ENCODE peak calls at places on chromosomes 13 and 19, in ten cellular contexts. One of them, this sample, is unnamed.

GRCh38 chr13:50126378-50127016 is 111.3 kb downstream of the KCNRG start:
- DNase-seq in heart left ventricle: peak
- DNase-seq in cardiac muscle cell: peak
- DNase-seq in activated gamma-delta T cell treated with Interleukin-2 at 50 U/mL for 16 hours: no peak
- DNase-seq in amniotic stem cell: no peak
- DNase-seq in NCI-H1092: no peak
- DNase-seq in occipital lobe: no peak
- DNase-seq in EH: peak
- DNase-seq in CD4-positive, alpha-beta T cell: no peak
- DNase-seq in stimulated activated CD4-positive, alpha-beta T cell treated with anti-CD3 and anti-CD28 coated beads, Interleukin-2, amount 100 ng/mL, for 24 hours: no peak
- DNase-seq in this sample: no peak

GRCh38 chr13:33978653-33979052 is 160.7 kb downstream of the RFC3 start:
- DNase-seq in heart left ventricle: no peak
- DNase-seq in cardiac muscle cell: no peak
- DNase-seq in activated gamma-delta T cell treated with Interleukin-2 at 50 U/mL for 16 hours: no peak
- DNase-seq in amniotic stem cell: no peak
- DNase-seq in NCI-H1092: no peak
- DNase-seq in occipital lobe: no peak
- DNase-seq in EH: no peak
- DNase-seq in CD4-positive, alpha-beta T cell: no peak
- DNase-seq in stimulated activated CD4-positive, alpha-beta T cell treated with anti-CD3 and anti-CD28 coated beads, Interleukin-2, amount 100 ng/mL, for 24 hours: no peak
- DNase-seq in this sample: no peak

GRCh38 chr19:45156751-45157150 is 4.0 kb downstream of the NKPD1 start:
- DNase-seq in heart left ventricle: no peak
- DNase-seq in cardiac muscle cell: no peak
- DNase-seq in activated gamma-delta T cell treated with Interleukin-2 at 50 U/mL for 16 hours: no peak
- DNase-seq in amniotic stem cell: no peak
- DNase-seq in NCI-H1092: no peak
- DNase-seq in occipital lobe: no peak
- DNase-seq in EH: no peak
- DNase-seq in CD4-positive, alpha-beta T cell: no peak
- DNase-seq in stimulated activated CD4-positive, alpha-beta T cell treated with anti-CD3 and anti-CD28 coated beads, Interleukin-2, amount 100 ng/mL, for 24 hours: no peak
- DNase-seq in this sample: no peak

GRCh38 chr19:11587302-11587972 is 9.8 kb upstream of the ZNF627 start:
- DNase-seq in heart left ventricle: peak
- DNase-seq in cardiac muscle cell: peak
- DNase-seq in activated gamma-delta T cell treated with Interleukin-2 at 50 U/mL for 16 hours: peak
- DNase-seq in amniotic stem cell: peak
- DNase-seq in NCI-H1092: peak
- DNase-seq in occipital lobe: peak
- DNase-seq in EH: peak
- DNase-seq in CD4-positive, alpha-beta T cell: peak
- DNase-seq in stimulated activated CD4-positive, alpha-beta T cell treated with anti-CD3 and anti-CD28 coated beads, Interleukin-2, amount 100 ng/mL, for 24 hours: peak
- DNase-seq in this sample: peak

GRCh38 chr13:57036290-57036689 is 104.4 kb upstream of the PRR20A start:
- DNase-seq in heart left ventricle: no peak
- DNase-seq in cardiac muscle cell: no peak
- DNase-seq in activated gamma-delta T cell treated with Interleukin-2 at 50 U/mL for 16 hours: no peak
- DNase-seq in amniotic stem cell: no peak
- DNase-seq in NCI-H1092: no peak
- DNase-seq in occipital lobe: no peak
- DNase-seq in EH: no peak
- DNase-seq in CD4-positive, alpha-beta T cell: no peak
- DNase-seq in stimulated activated CD4-positive, alpha-beta T cell treated with anti-CD3 and anti-CD28 coated beads, Interleukin-2, amount 100 ng/mL, for 24 hours: no peak
- DNase-seq in this sample: no peak

GRCh38 chr19:41263042-41263849 is 926 bp upstream of the HNRNPUL1 start:
- DNase-seq in heart left ventricle: peak
- DNase-seq in cardiac muscle cell: peak
- DNase-seq in activated gamma-delta T cell treated with Interleukin-2 at 50 U/mL for 16 hours: peak
- DNase-seq in amniotic stem cell: peak
- DNase-seq in NCI-H1092: no peak
- DNase-seq in occipital lobe: peak
- DNase-seq in EH: peak
- DNase-seq in CD4-positive, alpha-beta T cell: peak
- DNase-seq in stimulated activated CD4-positive, alpha-beta T cell treated with anti-CD3 and anti-CD28 coated beads, Interleukin-2, amount 100 ng/mL, for 24 hours: peak
- DNase-seq in this sample: peak

GRCh38 chr13:41848435-41849255 is 112.3 kb downstream of the VWA8 start:
- DNase-seq in heart left ventricle: no peak
- DNase-seq in cardiac muscle cell: peak
- DNase-seq in activated gamma-delta T cell treated with Interleukin-2 at 50 U/mL for 16 hours: no peak
- DNase-seq in amniotic stem cell: no peak
- DNase-seq in NCI-H1092: no peak
- DNase-seq in occipital lobe: no peak
- DNase-seq in EH: peak
- DNase-seq in CD4-positive, alpha-beta T cell: no peak
- DNase-seq in stimulated activated CD4-positive, alpha-beta T cell treated with anti-CD3 and anti-CD28 coated beads, Interleukin-2, amount 100 ng/mL, for 24 hours: no peak
- DNase-seq in this sample: no peak

GRCh38 chr13:110885966-110886365 is 28.9 kb downstream of the ANKRD10 start:
- DNase-seq in heart left ventricle: no peak
- DNase-seq in cardiac muscle cell: no peak
- DNase-seq in activated gamma-delta T cell treated with Interleukin-2 at 50 U/mL for 16 hours: no peak
- DNase-seq in amniotic stem cell: no peak
- DNase-seq in NCI-H1092: no peak
- DNase-seq in occipital lobe: no peak
- DNase-seq in EH: no peak
- DNase-seq in CD4-positive, alpha-beta T cell: no peak
- DNase-seq in stimulated activated CD4-positive, alpha-beta T cell treated with anti-CD3 and anti-CD28 coated beads, Interleukin-2, amount 100 ng/mL, for 24 hours: no peak
- DNase-seq in this sample: peak

GRCh38 chr13:41751277-41751676 is 209.6 kb downstream of the VWA8 start:
- DNase-seq in heart left ventricle: peak
- DNase-seq in cardiac muscle cell: peak
- DNase-seq in activated gamma-delta T cell treated with Interleukin-2 at 50 U/mL for 16 hours: no peak
- DNase-seq in amniotic stem cell: peak
- DNase-seq in NCI-H1092: no peak
- DNase-seq in occipital lobe: no peak
- DNase-seq in EH: peak
- DNase-seq in CD4-positive, alpha-beta T cell: no peak
- DNase-seq in stimulated activated CD4-positive, alpha-beta T cell treated with anti-CD3 and anti-CD28 coated beads, Interleukin-2, amount 100 ng/mL, for 24 hours: no peak
- DNase-seq in this sample: no peak

GRCh38 chr13:71046360-71047079 is 820.5 kb downstream of the DACH1 start:
- DNase-seq in heart left ventricle: no peak
- DNase-seq in cardiac muscle cell: no peak
- DNase-seq in activated gamma-delta T cell treated with Interleukin-2 at 50 U/mL for 16 hours: no peak
- DNase-seq in amniotic stem cell: no peak
- DNase-seq in NCI-H1092: no peak
- DNase-seq in occipital lobe: no peak
- DNase-seq in EH: no peak
- DNase-seq in CD4-positive, alpha-beta T cell: no peak
- DNase-seq in stimulated activated CD4-positive, alpha-beta T cell treated with anti-CD3 and anti-CD28 coated beads, Interleukin-2, amount 100 ng/mL, for 24 hours: no peak
- DNase-seq in this sample: no peak

GRCh38 chr19:33812388-33813330 is 16.0 kb downstream of the KCTD15 start:
- DNase-seq in heart left ventricle: no peak
- DNase-seq in cardiac muscle cell: no peak
- DNase-seq in activated gamma-delta T cell treated with Interleukin-2 at 50 U/mL for 16 hours: no peak
- DNase-seq in amniotic stem cell: no peak
- DNase-seq in NCI-H1092: no peak
- DNase-seq in occipital lobe: no peak
- DNase-seq in EH: no peak
- DNase-seq in CD4-positive, alpha-beta T cell: no peak
- DNase-seq in stimulated activated CD4-positive, alpha-beta T cell treated with anti-CD3 and anti-CD28 coated beads, Interleukin-2, amount 100 ng/mL, for 24 hours: no peak
- DNase-seq in this sample: no peak

GRCh38 chr13:109787135-109787954 is 962 bp upstream of the IRS2 start:
- DNase-seq in heart left ventricle: peak
- DNase-seq in cardiac muscle cell: peak
- DNase-seq in activated gamma-delta T cell treated with Interleukin-2 at 50 U/mL for 16 hours: peak
- DNase-seq in amniotic stem cell: peak
- DNase-seq in NCI-H1092: peak
- DNase-seq in occipital lobe: peak
- DNase-seq in EH: peak
- DNase-seq in CD4-positive, alpha-beta T cell: no peak
- DNase-seq in stimulated activated CD4-positive, alpha-beta T cell treated with anti-CD3 and anti-CD28 coated beads, Interleukin-2, amount 100 ng/mL, for 24 hours: peak
- DNase-seq in this sample: peak

GRCh38 chr13:34931572-34931971 is 10.5 kb upstream of the NBEA start:
- DNase-seq in heart left ventricle: no peak
- DNase-seq in cardiac muscle cell: peak
- DNase-seq in activated gamma-delta T cell treated with Interleukin-2 at 50 U/mL for 16 hours: no peak
- DNase-seq in amniotic stem cell: no peak
- DNase-seq in NCI-H1092: no peak
- DNase-seq in occipital lobe: no peak
- DNase-seq in EH: peak
- DNase-seq in CD4-positive, alpha-beta T cell: no peak
- DNase-seq in stimulated activated CD4-positive, alpha-beta T cell treated with anti-CD3 and anti-CD28 coated beads, Interleukin-2, amount 100 ng/mL, for 24 hours: no peak
- DNase-seq in this sample: no peak

GRCh38 chr13:34277971-34278370 is 460.0 kb downstream of the RFC3 start:
- DNase-seq in heart left ventricle: no peak
- DNase-seq in cardiac muscle cell: no peak
- DNase-seq in activated gamma-delta T cell treated with Interleukin-2 at 50 U/mL for 16 hours: no peak
- DNase-seq in amniotic stem cell: no peak
- DNase-seq in NCI-H1092: no peak
- DNase-seq in occipital lobe: no peak
- DNase-seq in EH: no peak
- DNase-seq in CD4-positive, alpha-beta T cell: no peak
- DNase-seq in stimulated activated CD4-positive, alpha-beta T cell treated with anti-CD3 and anti-CD28 coated beads, Interleukin-2, amount 100 ng/mL, for 24 hours: no peak
- DNase-seq in this sample: no peak

GRCh38 chr19:57664269-57665127 is 4.2 kb upstream of the ZSCAN4 start:
- DNase-seq in heart left ventricle: peak
- DNase-seq in cardiac muscle cell: peak
- DNase-seq in activated gamma-delta T cell treated with Interleukin-2 at 50 U/mL for 16 hours: no peak
- DNase-seq in amniotic stem cell: no peak
- DNase-seq in NCI-H1092: peak
- DNase-seq in occipital lobe: peak
- DNase-seq in EH: peak
- DNase-seq in CD4-positive, alpha-beta T cell: no peak
- DNase-seq in stimulated activated CD4-positive, alpha-beta T cell treated with anti-CD3 and anti-CD28 coated beads, Interleukin-2, amount 100 ng/mL, for 24 hours: peak
- DNase-seq in this sample: peak

GRCh38 chr19:39193785-39194184 is 3.0 kb upstream of the NCCRP1 start:
- DNase-seq in heart left ventricle: no peak
- DNase-seq in cardiac muscle cell: peak
- DNase-seq in activated gamma-delta T cell treated with Interleukin-2 at 50 U/mL for 16 hours: no peak
- DNase-seq in amniotic stem cell: no peak
- DNase-seq in NCI-H1092: no peak
- DNase-seq in occipital lobe: no peak
- DNase-seq in EH: no peak
- DNase-seq in CD4-positive, alpha-beta T cell: no peak
- DNase-seq in stimulated activated CD4-positive, alpha-beta T cell treated with anti-CD3 and anti-CD28 coated beads, Interleukin-2, amount 100 ng/mL, for 24 hours: no peak
- DNase-seq in this sample: no peak

GRCh38 chr19:56105090-56105701 is 15.9 kb downstream of the ZNF787 start:
- DNase-seq in heart left ventricle: peak
- DNase-seq in cardiac muscle cell: peak
- DNase-seq in activated gamma-delta T cell treated with Interleukin-2 at 50 U/mL for 16 hours: peak
- DNase-seq in amniotic stem cell: no peak
- DNase-seq in NCI-H1092: peak
- DNase-seq in occipital lobe: peak
- DNase-seq in EH: no peak
- DNase-seq in CD4-positive, alpha-beta T cell: peak
- DNase-seq in stimulated activated CD4-positive, alpha-beta T cell treated with anti-CD3 and anti-CD28 coated beads, Interleukin-2, amount 100 ng/mL, for 24 hours: peak
- DNase-seq in this sample: no peak

GRCh38 chr13:110407531-110407930 is 100.4 kb downstream of the COL4A2 start:
- DNase-seq in heart left ventricle: no peak
- DNase-seq in cardiac muscle cell: no peak
- DNase-seq in activated gamma-delta T cell treated with Interleukin-2 at 50 U/mL for 16 hours: no peak
- DNase-seq in amniotic stem cell: no peak
- DNase-seq in NCI-H1092: no peak
- DNase-seq in occipital lobe: no peak
- DNase-seq in EH: no peak
- DNase-seq in CD4-positive, alpha-beta T cell: no peak
- DNase-seq in stimulated activated CD4-positive, alpha-beta T cell treated with anti-CD3 and anti-CD28 coated beads, Interleukin-2, amount 100 ng/mL, for 24 hours: no peak
- DNase-seq in this sample: peak

GRCh38 chr13:91946498-91947070 is 548.2 kb downstream of the GPC5 start:
- DNase-seq in heart left ventricle: no peak
- DNase-seq in cardiac muscle cell: peak
- DNase-seq in activated gamma-delta T cell treated with Interleukin-2 at 50 U/mL for 16 hours: no peak
- DNase-seq in amniotic stem cell: no peak
- DNase-seq in NCI-H1092: peak
- DNase-seq in occipital lobe: no peak
- DNase-seq in EH: no peak
- DNase-seq in CD4-positive, alpha-beta T cell: no peak
- DNase-seq in stimulated activated CD4-positive, alpha-beta T cell treated with anti-CD3 and anti-CD28 coated beads, Interleukin-2, amount 100 ng/mL, for 24 hours: no peak
- DNase-seq in this sample: no peak

GRCh38 chr13:25902946-25903345 is 148.9 kb downstream of the SHISA2 start:
- DNase-seq in heart left ventricle: no peak
- DNase-seq in cardiac muscle cell: no peak
- DNase-seq in activated gamma-delta T cell treated with Interleukin-2 at 50 U/mL for 16 hours: no peak
- DNase-seq in amniotic stem cell: no peak
- DNase-seq in NCI-H1092: no peak
- DNase-seq in occipital lobe: no peak
- DNase-seq in EH: no peak
- DNase-seq in CD4-positive, alpha-beta T cell: no peak
- DNase-seq in stimulated activated CD4-positive, alpha-beta T cell treated with anti-CD3 and anti-CD28 coated beads, Interleukin-2, amount 100 ng/mL, for 24 hours: no peak
- DNase-seq in this sample: no peak

GRCh38 chr13:106989866-106990265 is 421.9 kb upstream of the ARGLU1 start:
- DNase-seq in heart left ventricle: no peak
- DNase-seq in cardiac muscle cell: no peak
- DNase-seq in activated gamma-delta T cell treated with Interleukin-2 at 50 U/mL for 16 hours: no peak
- DNase-seq in amniotic stem cell: no peak
- DNase-seq in NCI-H1092: no peak
- DNase-seq in occipital lobe: no peak
- DNase-seq in EH: peak
- DNase-seq in CD4-positive, alpha-beta T cell: no peak
- DNase-seq in stimulated activated CD4-positive, alpha-beta T cell treated with anti-CD3 and anti-CD28 coated beads, Interleukin-2, amount 100 ng/mL, for 24 hours: no peak
- DNase-seq in this sample: no peak

GRCh38 chr13:20142019-20142926 is 18.6 kb downstream of the GJA3 start:
- DNase-seq in heart left ventricle: no peak
- DNase-seq in cardiac muscle cell: no peak
- DNase-seq in activated gamma-delta T cell treated with Interleukin-2 at 50 U/mL for 16 hours: no peak
- DNase-seq in amniotic stem cell: no peak
- DNase-seq in NCI-H1092: no peak
- DNase-seq in occipital lobe: no peak
- DNase-seq in EH: no peak
- DNase-seq in CD4-positive, alpha-beta T cell: no peak
- DNase-seq in stimulated activated CD4-positive, alpha-beta T cell treated with anti-CD3 and anti-CD28 coated beads, Interleukin-2, amount 100 ng/mL, for 24 hours: no peak
- DNase-seq in this sample: no peak

GRCh38 chr13:46172531-46172991 is 9.4 kb downstream of the LCP1 start:
- DNase-seq in heart left ventricle: no peak
- DNase-seq in cardiac muscle cell: no peak
- DNase-seq in activated gamma-delta T cell treated with Interleukin-2 at 50 U/mL for 16 hours: peak
- DNase-seq in amniotic stem cell: no peak
- DNase-seq in NCI-H1092: no peak
- DNase-seq in occipital lobe: no peak
- DNase-seq in EH: no peak
- DNase-seq in CD4-positive, alpha-beta T cell: peak
- DNase-seq in stimulated activated CD4-positive, alpha-beta T cell treated with anti-CD3 and anti-CD28 coated beads, Interleukin-2, amount 100 ng/mL, for 24 hours: no peak
- DNase-seq in this sample: no peak

This sample was measured in SJSA1.